ENCODE peak calls at places on chromosome 4, in eight cellular contexts. L, C, P, W, T, Z, S and V are unnamed samples. For H3K9me2, the result is how much of the 10 kb centered on the place peaks cover.

GRCh38 chr4:8163026-8163425 is 4.4 kb upstream of the ABLIM2 start:
- DNase-seq in L (no peak), C (no peak), P (no peak), W (no peak), T (no peak), Z (no peak), S (no peak), V (no peak)

GRCh38 chr4:103757631-103758030 is 37.8 kb upstream of the TACR3 start:
- DNase-seq in L (peak), C (no peak), P (no peak), W (no peak), T (no peak), Z (no peak), S (no peak), V (no peak)

GRCh38 chr4:53441564-53441963 is 64.1 kb downstream of the FIP1L1 start:
- DNase-seq in L (no peak), C (no peak), P (no peak), W (no peak), T (no peak), Z (no peak), S (no peak), V (no peak)

GRCh38 chr4:1962980-1963379 is 45.8 kb downstream of the NELFA start:
- DNase-seq in L (no peak), C (no peak), P (no peak), W (no peak), T (no peak), Z (no peak), S (no peak), V (no peak)

GRCh38 chr4:52511825-52512224 is 147.3 kb downstream of the USP46 start:
- DNase-seq in L (no peak), C (no peak), P (no peak), W (no peak), T (no peak), Z (no peak), S (no peak), V (no peak)

GRCh38 chr4:165700855-165701254 is 172.2 kb upstream of the TLL1 start:
- DNase-seq in L (no peak), C (peak), P (no peak), W (peak), T (no peak), Z (no peak), S (no peak), V (peak)

GRCh38 chr4:184028571-184028996 is 123.5 kb downstream of the STOX2 start:
- DNase-seq in L (peak), C (no peak), P (no peak), W (no peak), T (no peak), Z (peak), S (no peak), V (no peak)

GRCh38 chr4:5995901-5996623 is 22.2 kb downstream of the C4orf50 start:
- DNase-seq in L (no peak), C (no peak), P (no peak), W (no peak), T (no peak), Z (no peak), S (no peak), V (no peak)

GRCh38 chr4:8228319-8229250 is 29.5 kb downstream of the SH3TC1 start:
- DNase-seq in L (peak), C (no peak), P (peak), W (peak), T (peak), Z (peak), S (no peak), V (no peak)

GRCh38 chr4:119506761-119507160 is 121.8 kb downstream of the PDE5A start:
- DNase-seq in L (no peak), C (no peak), P (no peak), W (no peak), T (no peak), Z (no peak), S (no peak), V (no peak)

GRCh38 chr4:119504616-119505015 is 124.0 kb downstream of the PDE5A start:
- DNase-seq in L (no peak), C (no peak), P (no peak), W (no peak), T (no peak), Z (no peak), S (no peak), V (no peak)

GRCh38 chr4:119498520-119498919 is 130.1 kb downstream of the PDE5A start:
- DNase-seq in L (no peak), C (no peak), P (peak), W (no peak), T (peak), Z (no peak), S (no peak), V (no peak)

DNA sequence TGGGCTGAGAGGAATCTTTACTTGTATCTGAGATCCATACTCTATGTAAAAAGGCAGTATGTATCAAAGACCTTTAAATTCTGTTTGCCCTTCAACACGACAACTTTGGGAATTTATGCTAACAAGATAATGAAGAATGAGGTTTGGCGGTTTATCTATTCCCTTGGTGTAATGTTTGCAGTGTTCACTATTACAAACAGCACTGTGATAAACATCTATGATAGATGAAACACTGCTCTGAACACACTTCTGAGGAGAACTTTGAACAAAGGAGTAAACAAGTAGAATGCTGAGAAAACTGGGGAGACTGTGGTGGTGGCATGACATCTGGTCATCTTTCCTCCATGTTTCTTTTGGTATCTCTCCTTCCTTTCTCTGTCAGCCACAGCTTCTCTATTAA is 126.9 kb downstream of the PDE5A start:
- DNase-seq in L (no peak), C (no peak), P (no peak), W (no peak), T (no peak), Z (no peak), S (no peak), V (no peak)
- H3K9me2 ChIP-seq in L (under half), C (under half), P (under half), W (under half), T (under half), Z (under half), S (under half), V (under half)

GRCh38 chr4:153724606-153725005 is 35.2 kb downstream of the RNF175 start:
- DNase-seq in L (no peak), C (no peak), P (no peak), W (no peak), T (no peak), Z (no peak), S (no peak), V (no peak)
- H3K9me2 ChIP-seq in L (under half), C (under half), P (under half), W (under half), T (under half), Z (under half), S (under half), V (under half)

DNA sequence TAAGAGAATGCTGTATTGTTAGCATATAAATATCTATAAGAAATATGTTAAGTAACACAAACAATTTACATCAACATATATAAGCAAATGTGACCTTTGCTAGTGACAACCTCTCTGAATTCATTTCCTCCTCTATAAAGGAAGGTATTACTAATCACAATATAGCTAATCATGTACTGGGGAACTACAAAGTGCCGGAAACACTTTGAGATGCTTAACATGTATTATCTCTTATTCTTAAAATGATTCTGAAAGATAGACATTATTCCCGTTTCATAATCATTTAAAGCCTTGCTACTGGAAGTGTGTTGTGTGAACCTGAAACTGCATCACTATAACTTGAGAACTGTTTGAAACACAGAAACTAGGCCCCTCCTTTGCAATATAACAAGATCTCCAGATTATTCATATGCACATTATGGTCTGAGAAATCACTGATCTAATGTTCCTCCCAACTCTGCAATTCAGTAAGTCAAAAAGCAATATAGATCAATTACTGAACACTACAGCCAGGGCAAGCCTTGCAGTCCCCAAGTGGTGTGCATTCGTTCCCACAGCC is 54.0 kb downstream of the KLHL8 start:
- DNase-seq in L (no peak), C (no peak), P (no peak), W (no peak), T (no peak), Z (no peak), S (no peak), V (no peak)
- H3K9me2 ChIP-seq in L (under half), C (under half), P (under half), W (under half), T (under half), Z (under half), S (under half), V (under half)

DNA sequence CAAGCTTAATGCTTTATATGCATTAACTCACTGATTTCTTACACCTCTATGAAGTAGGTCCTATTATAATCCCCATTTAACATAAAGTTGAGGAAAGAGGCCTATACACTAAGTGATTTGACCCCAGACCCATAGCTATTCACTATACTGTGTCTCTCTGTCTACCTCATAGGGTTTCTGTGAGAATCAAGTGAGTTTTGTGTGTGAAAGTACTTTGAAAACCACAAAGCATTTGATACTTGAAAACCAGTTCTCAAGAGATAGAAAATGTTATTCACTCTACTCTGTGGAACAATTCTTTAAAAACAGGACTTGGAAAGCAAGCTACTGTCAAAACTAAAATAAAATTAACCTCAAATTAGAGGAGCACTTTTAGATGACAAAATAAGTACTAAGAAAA is 35.0 kb downstream of the SHROOM3 start:
- DNase-seq in L (peak), C (no peak), P (no peak), W (no peak), T (no peak), Z (no peak), S (no peak), V (no peak)
- H3K9me2 ChIP-seq in L (under half), C (under half), P (under half), W (under half), T (under half), Z (under half), S (under half), V (under half)

GRCh38 chr4:113553082-113553481 is 208.5 kb downstream of the CAMK2D start:
- DNase-seq in L (no peak), C (no peak), P (no peak), W (peak), T (no peak), Z (no peak), S (no peak), V (no peak)

GRCh38 chr4:113547487-113548042 is 214.0 kb downstream of the CAMK2D start:
- DNase-seq in L (peak), C (peak), P (peak), W (peak), T (peak), Z (peak), S (peak), V (peak)

GRCh38 chr4:113550510-113550909 is 211.0 kb downstream of the CAMK2D start:
- DNase-seq in L (no peak), C (no peak), P (no peak), W (no peak), T (no peak), Z (no peak), S (no peak), V (no peak)

DNA sequence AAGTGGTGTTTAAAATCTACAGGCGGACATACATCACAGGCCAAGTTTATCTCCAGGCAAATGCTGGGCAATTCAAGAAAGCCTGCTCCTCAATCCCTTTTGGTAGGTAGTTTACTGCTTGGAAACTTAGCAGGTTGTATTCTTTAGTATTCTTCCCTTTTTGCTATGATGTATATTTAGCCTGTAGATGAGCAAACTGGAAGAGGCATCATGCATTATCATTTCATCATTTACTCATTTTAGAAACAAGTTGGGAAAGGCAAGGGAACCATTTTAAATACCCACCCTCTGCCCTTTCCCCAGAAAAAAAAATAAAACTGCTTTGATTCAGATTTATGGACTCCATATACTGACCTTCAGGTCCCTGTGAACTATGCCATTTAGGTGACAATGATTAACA is 213.2 kb downstream of the CAMK2D start:
- DNase-seq in L (no peak), C (no peak), P (no peak), W (no peak), T (no peak), Z (no peak), S (no peak), V (no peak)
- H3K9me2 ChIP-seq in L (under half), C (under half), P (under half), W (under half), T (under half), Z (under half), S (under half), V (under half)